ENCODE peak calls at places on chromosome 19, in five cellular contexts. One of them, this sample, is unnamed.

GRCh38 chr19:4014541-4015491 is 7.3 kb downstream of the PIAS4 start:
- DNase-seq in HFF-Myc: no peak
- DNase-seq in C1 segment of cervical spinal cord: peak
- DNase-seq in fibroblast of the conjunctiva: no peak
- DNase-seq in NCI-H1105: no peak
- DNase-seq in this sample: no peak

GRCh38 chr19:3250675-3251074 is 26.2 kb downstream of the CELF5 start:
- DNase-seq in HFF-Myc: no peak
- DNase-seq in NCI-H1105: no peak
- DNase-seq in C1 segment of cervical spinal cord: no peak
- DNase-seq in fibroblast of the conjunctiva: no peak
- DNase-seq in this sample: no peak

GRCh38 chr19:18999016-18999758 is 34.1 kb downstream of the SUGP2 start:
- DNase-seq in fibroblast of the conjunctiva: no peak
- DNase-seq in C1 segment of cervical spinal cord: no peak
- DNase-seq in HFF-Myc: no peak
- DNase-seq in NCI-H1105: no peak
- DNase-seq in this sample: peak

GRCh38 chr19:56477429-56478338 is 539 bp upstream of the ZNF667 start:
- DNase-seq in HFF-Myc: peak
- DNase-seq in fibroblast of the conjunctiva: peak
- DNase-seq in C1 segment of cervical spinal cord: peak
- DNase-seq in NCI-H1105: no peak
- DNase-seq in this sample: no peak

GRCh38 chr19:34972163-34972705 is 8.2 kb upstream of the ZNF792 start:
- DNase-seq in fibroblast of the conjunctiva: no peak
- DNase-seq in NCI-H1105: no peak
- DNase-seq in HFF-Myc: no peak
- DNase-seq in C1 segment of cervical spinal cord: no peak
- DNase-seq in this sample: no peak

GRCh38 chr19:44647144-44647543 is 3.4 kb downstream of the PVR start:
- DNase-seq in C1 segment of cervical spinal cord: no peak
- DNase-seq in fibroblast of the conjunctiva: no peak
- DNase-seq in NCI-H1105: no peak
- DNase-seq in HFF-Myc: no peak
- DNase-seq in this sample: no peak

GRCh38 chr19:55437410-55437809 is 5.7 kb downstream of the SHISA7 start:
- DNase-seq in fibroblast of the conjunctiva: no peak
- DNase-seq in NCI-H1105: no peak
- DNase-seq in HFF-Myc: no peak
- DNase-seq in C1 segment of cervical spinal cord: no peak
- DNase-seq in this sample: no peak

GRCh38 chr19:33267706-33268105 is 34.6 kb downstream of the CEBPA start:
- DNase-seq in NCI-H1105: no peak
- DNase-seq in fibroblast of the conjunctiva: no peak
- DNase-seq in HFF-Myc: no peak
- DNase-seq in C1 segment of cervical spinal cord: no peak
- DNase-seq in this sample: no peak

GRCh38 chr19:40465025-40465780 is at the start of gene BLVRB:
- DNase-seq in C1 segment of cervical spinal cord: peak
- DNase-seq in NCI-H1105: no peak
- DNase-seq in HFF-Myc: no peak
- DNase-seq in fibroblast of the conjunctiva: no peak
- DNase-seq in this sample: no peak

GRCh38 chr19:7763696-7764095 is 653 bp downstream of the CLEC4M start:
- DNase-seq in NCI-H1105: no peak
- DNase-seq in fibroblast of the conjunctiva: no peak
- DNase-seq in HFF-Myc: no peak
- DNase-seq in C1 segment of cervical spinal cord: no peak
- DNase-seq in this sample: no peak

GRCh38 chr19:45752639-45753038 is 16.4 kb downstream of the SIX5 start:
- DNase-seq in fibroblast of the conjunctiva: no peak
- DNase-seq in HFF-Myc: no peak
- DNase-seq in C1 segment of cervical spinal cord: no peak
- DNase-seq in NCI-H1105: no peak
- DNase-seq in this sample: no peak

GRCh38 chr19:49014123-49014869 is 2.6 kb downstream of the LHB start:
- DNase-seq in fibroblast of the conjunctiva: no peak
- DNase-seq in HFF-Myc: no peak
- DNase-seq in NCI-H1105: no peak
- DNase-seq in C1 segment of cervical spinal cord: no peak
- DNase-seq in this sample: no peak

GRCh38 chr19:40751065-40751923 is at the start of gene SNRPA:
- DNase-seq in HFF-Myc: peak
- DNase-seq in fibroblast of the conjunctiva: peak
- DNase-seq in NCI-H1105: peak
- DNase-seq in C1 segment of cervical spinal cord: peak
- DNase-seq in this sample: peak

GRCh38 chr19:21474671-21475181 is 30.7 kb upstream of the ZNF429 start:
- DNase-seq in C1 segment of cervical spinal cord: peak
- DNase-seq in NCI-H1105: no peak
- DNase-seq in HFF-Myc: no peak
- DNase-seq in fibroblast of the conjunctiva: peak
- DNase-seq in this sample: no peak

GRCh38 chr19:38234615-38235014 is 10.6 kb upstream of the DPF1 start:
- DNase-seq in fibroblast of the conjunctiva: no peak
- DNase-seq in C1 segment of cervical spinal cord: no peak
- DNase-seq in NCI-H1105: no peak
- DNase-seq in HFF-Myc: no peak
- DNase-seq in this sample: no peak

GRCh38 chr19:39054091-39054470 is 21.7 kb upstream of the FBXO27 start:
- DNase-seq in fibroblast of the conjunctiva: no peak
- DNase-seq in NCI-H1105: no peak
- DNase-seq in HFF-Myc: no peak
- DNase-seq in C1 segment of cervical spinal cord: no peak
- DNase-seq in this sample: no peak